ENCODE peak calls at places on chromosomes 11 and 22, in six cellular contexts. O, U, M, C, I and L are unnamed samples.
A peak's percentile ranks its signal among the peaks of the same experiment; 100 is the strongest.

GRCh38 chr22:23773247-23774113 is 831 bp downstream of the MMP11 start:
- DNase-seq in O (no peak), U (no peak), M (no peak), C (no peak), I (peak; percentile 63), L (no peak)

GRCh38 chr11:9562716-9563115 is 10.8 kb upstream of the WEE1 start:
- DNase-seq in O (no peak), U (no peak), M (no peak), C (no peak), I (no peak), L (no peak)

GRCh38 chr22:45726081-45726480 is 54.4 kb downstream of the ATXN10 start:
- DNase-seq in O (no peak), U (no peak), M (no peak), C (no peak), I (no peak), L (no peak)

GRCh38 chr22:50731811-50732624 is 6.0 kb upstream of the ACR start:
- DNase-seq in O (peak; percentile 66), U (peak; percentile 14), M (peak; percentile 51), C (peak; percentile 54), I (peak; percentile 55), L (no peak)

GRCh38 chr11:119509969-119510401 is 87.0 kb upstream of the THY1 start:
- DNase-seq in O (no peak), U (no peak), M (peak; percentile 73), C (no peak), I (no peak), L (peak; percentile 9)

GRCh38 chr11:119727523-119728081 is 1.4 kb downstream of the NECTIN1 start:
- DNase-seq in O (no peak), U (no peak), M (no peak), C (no peak), I (peak; percentile 95), L (peak; percentile 63)

GRCh38 chr11:29783506-29783905 is 233.3 kb downstream of the KCNA4 start:
- DNase-seq in O (no peak), U (no peak), M (no peak), C (no peak), I (no peak), L (no peak)

GRCh38 chr11:22302368-22302767 is 35.8 kb upstream of the SLC17A6 start:
- DNase-seq in O (no peak), U (no peak), M (no peak), C (no peak), I (no peak), L (no peak)

GRCh38 chr11:78083036-78083435 is 3.4 kb upstream of the NDUFC2 start:
- DNase-seq in O (no peak), U (no peak), M (no peak), C (no peak), I (no peak), L (no peak)